ENCODE peak calls at places on chromosomes 2 and 18, in eight cellular contexts. D is cardiac fibroblast, J is K562, I is fibroblast of lung, F is bronchial epithelial cell, A is cardiac muscle cell, C is colonic mucosa, S is osteocyte. T is an unnamed sample.

GRCh38 chr2:219459460-219460311 is 25.0 kb downstream of the SPEG start:
- DNase-seq in D (peak), J (peak), I (peak), F (peak), A (peak), C (peak), S (no peak), T (peak)

GRCh38 chr2:179745615-179746263 is 115.7 kb downstream of the ZNF385B start:
- DNase-seq in D (peak), J (no peak), I (no peak), F (no peak), A (peak), C (no peak), S (no peak), T (no peak)

GRCh38 chr2:239852272-239852671 is 172.9 kb downstream of the NDUFA10 start:
- DNase-seq in D (no peak), J (no peak), I (no peak), F (no peak), A (no peak), C (peak), S (peak), T (no peak)

GRCh38 chr2:193868833-193869232 is 1674.1 kb upstream of the TMEFF2 start:
- DNase-seq in D (no peak), J (no peak), I (no peak), F (peak), A (no peak), C (no peak), S (no peak), T (no peak)

GRCh38 chr2:221205103-221205502 is 367.0 kb downstream of the EPHA4 start:
- DNase-seq in D (no peak), J (no peak), I (no peak), F (no peak), A (no peak), C (peak), S (no peak), T (no peak)

GRCh38 chr2:121084137-121084680 is 200.8 kb downstream of the TFCP2L1 start:
- DNase-seq in D (no peak), J (no peak), I (no peak), F (peak), A (no peak), C (no peak), S (no peak), T (no peak)

GRCh38 chr2:223247136-223247535 is 195.1 kb downstream of the KCNE4 start:
- DNase-seq in D (peak), J (peak), I (peak), F (peak), A (no peak), C (no peak), S (no peak), T (peak)

GRCh38 chr18:1595165-1595564 is 690.5 kb downstream of the ADCYAP1 start:
- DNase-seq in D (no peak), J (no peak), I (no peak), F (no peak), A (no peak), C (no peak), S (no peak), T (no peak)

GRCh38 chr2:218014706-218015685 is 12.2 kb upstream of the TNS1 start:
- DNase-seq in D (no peak), J (no peak), I (no peak), F (no peak), A (no peak), C (no peak), S (no peak), T (no peak)

GRCh38 chr2:64939332-64939917 is 49.8 kb upstream of the SLC1A4 start:
- DNase-seq in D (no peak), J (no peak), I (no peak), F (no peak), A (no peak), C (no peak), S (no peak), T (no peak)

GRCh38 chr2:240930631-240931318 is 24.6 kb downstream of the CROCC2 start:
- DNase-seq in D (no peak), J (no peak), I (no peak), F (no peak), A (no peak), C (peak), S (peak), T (no peak)

GRCh38 chr18:56952026-56952425 is 194.9 kb upstream of the BOD1L2 start:
- DNase-seq in D (no peak), J (no peak), I (no peak), F (no peak), A (peak), C (no peak), S (no peak), T (no peak)

GRCh38 chr2:176160251-176161040 is 3.3 kb downstream of the HOXD3 start:
- DNase-seq in D (peak), J (no peak), I (peak), F (no peak), A (no peak), C (no peak), S (no peak), T (no peak)

GRCh38 chr2:46306320-46306719 is 9.1 kb downstream of the EPAS1 start:
- DNase-seq in D (peak), J (no peak), I (peak), F (peak), A (no peak), C (no peak), S (no peak), T (peak)

GRCh38 chr18:63290456-63291200 is 28.9 kb downstream of the BCL2 start:
- DNase-seq in D (no peak), J (no peak), I (no peak), F (no peak), A (peak), C (no peak), S (no peak), T (no peak)

DNA sequence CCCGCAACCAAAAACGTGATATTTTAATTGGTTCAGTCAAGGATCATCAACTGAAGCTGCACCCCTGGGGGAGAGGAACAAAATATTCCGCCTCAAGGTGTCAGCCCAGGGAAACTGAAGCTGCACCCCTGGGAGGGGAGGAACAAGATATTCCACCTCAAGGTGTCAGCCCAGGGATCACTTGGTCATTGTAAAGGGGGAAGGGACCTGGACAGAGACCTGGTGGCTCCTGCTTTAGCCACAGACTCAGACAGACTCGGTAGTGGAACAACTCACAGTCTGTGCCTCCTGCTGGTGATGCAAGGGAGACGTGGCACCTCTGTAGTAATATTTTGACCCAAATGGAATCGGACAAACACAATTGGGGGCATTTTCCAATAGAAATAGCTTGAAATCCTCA is 75.1 kb downstream of the GBX2 start:
- DNase-seq in D (no peak), J (no peak), I (no peak), F (no peak), A (no peak), C (no peak), S (no peak), T (no peak)
- TF ChIP-seq CTCF in D (no peak), J (no peak), I (no peak), F (no peak), A (no peak), C (no peak), S (no peak), T (no peak)

GRCh38 chr2:82234283-82234682 is 1929.7 kb upstream of the LRRTM1 start:
- DNase-seq in D (no peak), J (no peak), I (no peak), F (no peak), A (no peak), C (no peak), S (no peak), T (no peak)
- TF ChIP-seq CTCF in D (no peak), J (no peak), I (no peak), F (no peak), A (peak), C (no peak), S (no peak), T (no peak)

GRCh38 chr2:234816491-234816890 is 135.3 kb upstream of the SH3BP4 start:
- DNase-seq in D (no peak), J (no peak), I (no peak), F (no peak), A (no peak), C (no peak), S (no peak), T (no peak)

GRCh38 chr2:234821946-234822470 is 129.8 kb upstream of the SH3BP4 start:
- DNase-seq in D (no peak), J (no peak), I (peak), F (no peak), A (no peak), C (no peak), S (no peak), T (no peak)

GRCh38 chr2:234823196-234823876 is 128.5 kb upstream of the SH3BP4 start:
- DNase-seq in D (no peak), J (no peak), I (peak), F (no peak), A (no peak), C (peak), S (no peak), T (no peak)

GRCh38 chr2:234816056-234816455 is 135.8 kb upstream of the SH3BP4 start:
- DNase-seq in D (no peak), J (no peak), I (no peak), F (no peak), A (no peak), C (no peak), S (no peak), T (no peak)

GRCh38 chr2:234818937-234819336 is 132.9 kb upstream of the SH3BP4 start:
- DNase-seq in D (no peak), J (no peak), I (no peak), F (no peak), A (no peak), C (no peak), S (no peak), T (no peak)
- TF ChIP-seq CTCF in D (peak), J (no peak), I (peak), F (peak), A (no peak), C (no peak), S (no peak), T (peak)

GRCh38 chr18:55307505-55307904 is 280.5 kb downstream of the TCF4 start:
- DNase-seq in D (no peak), J (no peak), I (no peak), F (no peak), A (no peak), C (no peak), S (no peak), T (no peak)

GRCh38 chr18:55310863-55311262 is 277.1 kb downstream of the TCF4 start:
- DNase-seq in D (no peak), J (no peak), I (no peak), F (no peak), A (no peak), C (no peak), S (no peak), T (no peak)

GRCh38 chr18:55306338-55306737 is 281.7 kb downstream of the TCF4 start:
- DNase-seq in D (no peak), J (no peak), I (no peak), F (no peak), A (no peak), C (no peak), S (no peak), T (no peak)

GRCh38 chr18:55310044-55310676 is 277.8 kb downstream of the TCF4 start:
- DNase-seq in D (no peak), J (no peak), I (no peak), F (no peak), A (no peak), C (no peak), S (no peak), T (no peak)

DNA sequence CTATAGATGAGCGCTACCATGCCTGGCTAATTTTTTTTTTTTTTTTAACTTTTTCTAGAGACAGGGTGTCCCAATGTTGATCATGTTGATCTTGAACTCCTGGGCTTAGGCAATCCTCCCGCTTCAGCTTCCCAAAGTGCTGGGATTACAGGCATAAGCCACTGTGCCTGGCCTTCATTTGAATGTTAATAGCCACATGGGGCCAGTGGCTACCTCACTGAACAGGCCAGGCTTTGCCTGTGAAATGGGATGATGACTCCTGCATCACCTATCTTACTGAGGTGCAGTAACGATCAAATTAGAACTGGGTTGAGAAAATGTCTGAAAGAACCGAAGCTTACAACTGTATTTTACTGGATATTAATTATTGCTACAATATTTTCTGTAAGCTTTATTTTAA is 278.7 kb downstream of the TCF4 start:
- DNase-seq in D (no peak), J (no peak), I (no peak), F (no peak), A (no peak), C (no peak), S (no peak), T (no peak)
- TF ChIP-seq CTCF in D (no peak), J (no peak), I (no peak), F (no peak), A (no peak), C (no peak), S (no peak), T (no peak)